ENCODE peak calls at places on chromosomes 16 and 17, in four cellular contexts. One of them, this sample, is unnamed.

GRCh38 chr17:40341808-40342574 is 22.5 kb downstream of the GJD3 start:
- DNase-seq in iris pigment epithelial cell: peak
- DNase-seq in cardiac fibroblast: peak
- DNase-seq in NCI-H446: no peak
- DNase-seq in this sample: peak

GRCh38 chr17:59402760-59403159 is 71.3 kb downstream of the YPEL2 start:
- DNase-seq in iris pigment epithelial cell: no peak
- DNase-seq in NCI-H446: no peak
- DNase-seq in cardiac fibroblast: no peak
- DNase-seq in this sample: no peak

GRCh38 chr16:79902351-79902750 is 301.8 kb upstream of the MAF start:
- DNase-seq in cardiac fibroblast: peak
- DNase-seq in iris pigment epithelial cell: peak
- DNase-seq in NCI-H446: no peak
- DNase-seq in this sample: peak

GRCh38 chr17:30524847-30525246 is 47.6 kb downstream of the GOSR1 start:
- DNase-seq in cardiac fibroblast: peak
- DNase-seq in NCI-H446: no peak
- DNase-seq in iris pigment epithelial cell: no peak
- DNase-seq in this sample: peak

GRCh38 chr16:8677481-8677880 is 3.1 kb downstream of the ABAT start:
- DNase-seq in NCI-H446: no peak
- DNase-seq in iris pigment epithelial cell: peak
- DNase-seq in cardiac fibroblast: peak
- DNase-seq in this sample: no peak

GRCh38 chr17:10738516-10739258 is 8.9 kb upstream of the TMEM220 start:
- DNase-seq in NCI-H446: no peak
- DNase-seq in iris pigment epithelial cell: no peak
- DNase-seq in cardiac fibroblast: no peak
- DNase-seq in this sample: no peak

GRCh38 chr17:60148300-60148838 is 1.4 kb upstream of the CA4 start:
- DNase-seq in NCI-H446: no peak
- DNase-seq in cardiac fibroblast: no peak
- DNase-seq in iris pigment epithelial cell: no peak
- DNase-seq in this sample: no peak

GRCh38 chr16:65413861-65414260 is 292.0 kb upstream of the CDH11 start:
- DNase-seq in iris pigment epithelial cell: peak
- DNase-seq in cardiac fibroblast: no peak
- DNase-seq in NCI-H446: no peak
- DNase-seq in this sample: peak

GRCh38 chr16:6297666-6298435 is 1034.8 kb upstream of the RBFOX1 start:
- DNase-seq in iris pigment epithelial cell: no peak
- DNase-seq in NCI-H446: no peak
- DNase-seq in cardiac fibroblast: no peak
- DNase-seq in this sample: no peak

GRCh38 chr16:17983847-17984639 is 352.5 kb downstream of the NPIPA8 start:
- DNase-seq in cardiac fibroblast: no peak
- DNase-seq in NCI-H446: no peak
- DNase-seq in iris pigment epithelial cell: no peak
- DNase-seq in this sample: no peak

This sample was measured in astrocyte of the spinal cord.